ENCODE peak calls at places on chromosomes 3 and 15, in five cellular contexts. O, K, Y, J and M are unnamed samples.

GRCh38 chr3:114668099-114668498 is 374.3 kb downstream of the TIGIT start:
- DNase-seq in O (no peak), K (no peak), Y (no peak), J (no peak), M (no peak)

GRCh38 chr3:124174463-124174862 is 182.5 kb upstream of the ROPN1 start:
- DNase-seq in O (no peak), K (no peak), Y (no peak), J (peak), M (no peak)

GRCh38 chr3:50606596-50606995 is 5.0 kb downstream of the CISH start:
- DNase-seq in O (no peak), K (no peak), Y (no peak), J (no peak), M (no peak)

GRCh38 chr3:138441742-138442141 is 7.3 kb downstream of the ESYT3 start:
- DNase-seq in O (no peak), K (peak), Y (no peak), J (peak), M (peak)

GRCh38 chr3:45182915-45183881 is 37.0 kb upstream of the CDCP1 start:
- DNase-seq in O (no peak), K (peak), Y (no peak), J (peak), M (peak)

GRCh38 chr3:171801738-171802600 is 8.3 kb downstream of the PLD1 start:
- DNase-seq in O (no peak), K (peak), Y (no peak), J (peak), M (peak)

GRCh38 chr15:79617071-79617470 is 184.9 kb downstream of the MINAR1 start:
- DNase-seq in O (no peak), K (no peak), Y (no peak), J (no peak), M (no peak)

GRCh38 chr3:53941945-53942344 is 50.3 kb upstream of the SELENOK start:
- DNase-seq in O (no peak), K (no peak), Y (no peak), J (peak), M (no peak)

GRCh38 chr3:172074578-172074977 is 35.2 kb downstream of the FNDC3B start:
- DNase-seq in O (peak), K (no peak), Y (no peak), J (no peak), M (peak)

GRCh38 chr3:181698263-181698944 is 13.3 kb upstream of the SOX2 start:
- DNase-seq in O (no peak), K (no peak), Y (no peak), J (no peak), M (no peak)

GRCh38 chr3:176961916-176962315 is 235.4 kb downstream of the TBL1XR1 start:
- DNase-seq in O (no peak), K (no peak), Y (no peak), J (peak), M (peak)

GRCh38 chr3:4983739-4984510 is 4.7 kb downstream of the BHLHE40 start:
- DNase-seq in O (peak), K (peak), Y (no peak), J (peak), M (peak)

GRCh38 chr15:82064824-82065223 is 19.0 kb upstream of the MEX3B start:
- DNase-seq in O (no peak), K (peak), Y (no peak), J (peak), M (no peak)

GRCh38 chr15:78177447-78177873 is 28.3 kb downstream of the IDH3A start:
- DNase-seq in O (no peak), K (peak), Y (no peak), J (peak), M (no peak)

GRCh38 chr3:143644370-143645089 is 203.7 kb downstream of the SLC9A9 start:
- DNase-seq in O (no peak), K (peak), Y (peak), J (peak), M (peak)

GRCh38 chr15:73781038-73781925 is 28.1 kb upstream of the INSYN1 start:
- DNase-seq in O (no peak), K (peak), Y (no peak), J (peak), M (no peak)

GRCh38 chr3:49617390-49618013 is 56.6 kb upstream of the APEH start:
- DNase-seq in O (no peak), K (no peak), Y (no peak), J (no peak), M (no peak)

GRCh38 chr3:167302710-167303109 is 77.4 kb downstream of the ZBBX start:
- DNase-seq in O (no peak), K (no peak), Y (no peak), J (no peak), M (no peak)

GRCh38 chr3:167304077-167304476 is 76.0 kb downstream of the ZBBX start:
- DNase-seq in O (no peak), K (no peak), Y (no peak), J (no peak), M (no peak)

GRCh38 chr3:167300210-167300609 is 79.9 kb downstream of the ZBBX start:
- DNase-seq in O (no peak), K (no peak), Y (no peak), J (no peak), M (no peak)

GRCh38 chr3:167305340-167305739 is 74.8 kb downstream of the ZBBX start:
- DNase-seq in O (no peak), K (no peak), Y (no peak), J (no peak), M (no peak)
- H3K4me3 ChIP-seq in O (no peak), K (no peak), Y (no peak), J (no peak), M (no peak)

GRCh38 chr3:111730143-111730542 is 128.9 kb upstream of the PHLDB2 start:
- DNase-seq in O (no peak), K (no peak), Y (no peak), J (no peak), M (no peak)

GRCh38 chr3:111729087-111729846 is 129.8 kb upstream of the PHLDB2 start:
- DNase-seq in O (peak), K (peak), Y (no peak), J (peak), M (peak)

GRCh38 chr3:111726788-111727305 is 131.7 kb upstream of the ZBED2 start:
- DNase-seq in O (no peak), K (no peak), Y (no peak), J (no peak), M (no peak)

GRCh38 chr3:111728566-111728935 is 130.5 kb upstream of the PHLDB2 start:
- DNase-seq in O (no peak), K (no peak), Y (no peak), J (no peak), M (no peak)

DNA sequence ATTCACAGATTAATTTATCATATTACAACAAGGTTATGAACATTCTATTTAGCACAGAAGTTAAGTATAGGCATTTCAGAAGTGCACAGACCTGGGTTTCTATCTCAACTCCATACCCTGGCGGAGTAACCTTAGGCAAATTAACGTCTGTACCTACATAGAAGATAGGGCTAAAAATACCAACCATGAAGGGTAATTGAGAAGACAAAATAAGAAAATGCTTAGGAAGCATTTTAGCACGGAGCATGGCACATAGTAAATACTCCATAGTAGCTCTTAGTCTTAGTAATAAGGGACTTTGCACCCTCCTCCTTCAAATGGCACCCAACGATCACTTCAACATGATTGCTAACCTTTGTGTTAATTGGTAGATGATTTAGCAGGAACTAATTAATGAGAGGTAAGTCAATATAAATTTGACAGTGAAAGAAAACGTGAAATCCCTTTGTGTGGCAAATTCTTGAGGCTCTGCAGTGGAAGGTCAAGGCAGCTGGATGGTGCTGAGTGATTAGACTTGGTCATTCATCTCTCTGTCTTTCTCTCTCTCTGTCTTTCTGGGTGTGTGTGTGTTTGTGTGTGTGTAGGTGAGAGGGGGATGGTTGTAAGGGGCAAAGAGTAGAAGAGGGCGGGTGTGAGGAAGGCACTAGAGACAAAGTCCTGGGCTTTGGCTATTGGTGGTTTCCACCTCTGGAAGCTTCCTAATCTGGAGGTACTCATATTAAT is 131.1 kb upstream of the PHLDB2 start:
- DNase-seq in O (no peak), K (no peak), Y (no peak), J (no peak), M (no peak)
- TF ChIP-seq CTCF in O (no peak), K (no peak), Y (no peak), J (no peak), M (no peak)

GRCh38 chr3:183579967-183580720 is 24.6 kb upstream of the KLHL6 start:
- DNase-seq in O (no peak), K (no peak), Y (no peak), J (peak), M (peak)
- H3K4me3 ChIP-seq in O (peak), K (no peak), Y (no peak), J (no peak), M (peak)

GRCh38 chr3:27366062-27366591 is 3.1 kb downstream of the NEK10 start:
- DNase-seq in O (no peak), K (no peak), Y (no peak), J (no peak), M (no peak)

DNA sequence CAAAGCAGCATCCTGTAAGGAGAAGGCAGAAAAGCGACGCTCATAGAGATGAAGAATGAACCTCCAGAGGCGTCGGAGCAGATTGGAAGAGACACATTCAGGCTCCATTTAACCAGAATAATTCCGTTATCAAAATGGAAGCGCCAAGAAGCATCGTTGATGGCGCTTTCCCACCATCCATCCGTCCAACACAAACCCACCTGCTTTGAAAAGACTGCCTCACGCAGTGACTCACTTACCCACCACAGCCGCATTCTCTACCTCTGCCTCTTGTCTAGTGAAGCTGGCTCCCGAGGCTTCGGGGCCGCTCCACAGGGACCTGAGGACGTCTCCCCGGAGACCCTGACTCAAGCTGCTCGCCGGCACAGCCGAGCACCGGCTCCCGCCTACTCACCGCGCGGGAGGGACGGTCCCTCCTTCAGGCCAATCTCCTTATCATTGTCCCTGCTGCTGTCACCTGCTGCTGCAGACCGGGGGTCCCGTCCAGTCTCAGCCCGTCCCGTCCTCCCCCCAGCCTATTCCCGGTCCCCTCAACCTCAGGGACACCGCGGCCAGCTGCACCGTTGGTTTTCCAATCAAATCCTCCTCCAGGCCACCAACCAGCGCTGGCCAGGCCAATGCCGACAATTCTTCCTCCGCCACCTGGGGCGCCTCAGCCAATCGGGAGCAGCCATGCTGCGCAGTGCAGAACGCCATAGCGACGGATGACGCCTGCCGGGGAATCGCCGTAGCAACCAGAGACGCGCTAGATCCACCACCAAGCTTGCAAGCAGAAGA is at the start of gene NEK10:
- DNase-seq in O (peak), K (peak), Y (peak), J (peak), M (peak)
- TF ChIP-seq CTCF in O (no peak), K (no peak), Y (no peak), J (no peak), M (peak)

GRCh38 chr15:40252438-40253178 is 13.7 kb downstream of the PAK6 start:
- DNase-seq in O (no peak), K (no peak), Y (no peak), J (peak), M (no peak)

GRCh38 chr15:40253179-40253790 is 14.4 kb downstream of the PAK6 start:
- DNase-seq in O (no peak), K (no peak), Y (no peak), J (no peak), M (no peak)

GRCh38 chr15:40251455-40252140 is 12.7 kb downstream of the PAK6 start:
- DNase-seq in O (no peak), K (no peak), Y (no peak), J (no peak), M (no peak)

GRCh38 chr15:40250771-40251454 is 12.1 kb downstream of the PAK6 start:
- DNase-seq in O (no peak), K (no peak), Y (no peak), J (no peak), M (no peak)

DNA sequence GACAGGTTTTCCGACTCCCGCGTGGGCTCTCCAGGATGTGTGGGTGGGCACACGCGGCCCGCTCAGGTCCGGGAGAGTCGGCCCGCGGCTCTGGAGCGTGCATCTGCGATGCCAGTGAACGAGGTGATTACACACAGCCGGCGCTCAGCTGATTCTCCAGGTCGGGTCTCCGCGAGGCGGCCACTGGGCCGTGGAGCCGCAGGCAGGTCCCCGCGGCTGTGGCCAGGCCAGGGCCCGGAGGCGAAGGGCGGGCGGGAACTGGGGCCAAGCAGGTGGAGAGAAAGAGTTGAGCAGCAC is 13.2 kb downstream of the PAK6 start:
- DNase-seq in O (no peak), K (no peak), Y (no peak), J (no peak), M (no peak)
- H3K4me3 ChIP-seq in O (peak), K (no peak), Y (no peak), J (no peak), M (no peak)

GRCh38 chr15:55588070-55588817 is at the start of gene PYGO1:
- DNase-seq in O (peak), K (peak), Y (no peak), J (peak), M (peak)
- TF ChIP-seq CTCF in O (no peak), K (no peak), Y (no peak), J (no peak), M (no peak)

GRCh38 chr3:9291991-9292390 is 42.5 kb upstream of the SRGAP3 start:
- DNase-seq in O (no peak), K (no peak), Y (no peak), J (no peak), M (no peak)

GRCh38 chr3:9293066-9293465 is 43.6 kb upstream of the SRGAP3 start:
- DNase-seq in O (no peak), K (no peak), Y (no peak), J (no peak), M (no peak)

GRCh38 chr3:9298236-9298635 is 48.8 kb upstream of the SRGAP3 start:
- DNase-seq in O (no peak), K (no peak), Y (no peak), J (no peak), M (no peak)

GRCh38 chr3:9296241-9296640 is 46.8 kb upstream of the SRGAP3 start:
- DNase-seq in O (no peak), K (no peak), Y (no peak), J (no peak), M (no peak)

DNA sequence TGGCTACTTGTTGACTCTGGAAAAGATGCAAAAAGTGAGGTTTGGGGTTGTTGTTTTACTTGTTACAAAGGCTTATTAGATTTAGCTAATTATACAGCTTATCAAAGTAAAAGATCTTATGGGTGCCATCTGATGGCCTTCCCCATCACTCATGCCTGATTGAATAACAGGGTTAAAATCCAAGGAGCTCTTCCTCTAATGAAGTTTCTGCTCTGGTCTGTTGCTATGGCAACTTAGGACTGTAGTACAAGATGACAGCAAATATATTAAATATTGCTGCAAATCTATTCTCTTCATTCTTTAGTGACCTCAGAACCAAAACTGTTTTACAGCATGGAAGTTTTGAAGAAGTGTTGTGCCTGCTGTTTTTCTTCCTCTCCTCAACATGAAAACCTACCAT is 45.6 kb upstream of the SRGAP3 start:
- DNase-seq in O (no peak), K (no peak), Y (no peak), J (no peak), M (no peak)
- H3K4me3 ChIP-seq in O (no peak), K (no peak), Y (no peak), J (no peak), M (no peak)

GRCh38 chr3:9500108-9501050 is 53.2 kb downstream of the LHFPL4 start:
- DNase-seq in O (no peak), K (peak), Y (peak), J (peak), M (peak)
- TF ChIP-seq CTCF in O (no peak), K (peak), Y (peak), J (peak), M (peak)